ENCODE peak calls at places on chromosomes 13 and 19, in seven cellular contexts. One of them, this sample, is unnamed.

GRCh38 chr19:1066748-1067340 is at the start of gene ARHGAP45:
- DNase-seq in A549: no peak
- DNase-seq in GM12878: no peak
- DNase-seq in H1: peak
- DNase-seq in K562: peak
- DNase-seq in WTC11: peak
- DNase-seq in IMR-90: no peak
- DNase-seq in this sample: no peak

GRCh38 chr19:48600679-48601382 is 5.7 kb upstream of the SPACA4 start:
- DNase-seq in H1: no peak
- DNase-seq in GM12878: no peak
- DNase-seq in K562: no peak
- DNase-seq in IMR-90: no peak
- DNase-seq in WTC11: no peak
- DNase-seq in A549: no peak
- DNase-seq in this sample: no peak

GRCh38 chr19:18017275-18018083 is 9.5 kb downstream of the ARRDC2 start:
- DNase-seq in H1: no peak
- DNase-seq in GM12878: no peak
- DNase-seq in WTC11: no peak
- DNase-seq in IMR-90: no peak
- DNase-seq in K562: no peak
- DNase-seq in A549: no peak
- DNase-seq in this sample: no peak

GRCh38 chr19:39539165-39539518 is 819 bp downstream of the EID2 start:
- DNase-seq in H1: no peak
- DNase-seq in K562: peak
- DNase-seq in GM12878: no peak
- DNase-seq in IMR-90: peak
- DNase-seq in WTC11: no peak
- DNase-seq in A549: peak
- DNase-seq in this sample: peak

GRCh38 chr19:54114340-54114826 is 1.1 kb downstream of the TFPT start:
- DNase-seq in A549: no peak
- DNase-seq in GM12878: no peak
- DNase-seq in H1: peak
- DNase-seq in WTC11: no peak
- DNase-seq in IMR-90: peak
- DNase-seq in K562: no peak
- DNase-seq in this sample: no peak

GRCh38 chr13:98824376-98825160 is 72.1 kb upstream of the SLC15A1 start:
- DNase-seq in WTC11: no peak
- DNase-seq in K562: no peak
- DNase-seq in A549: no peak
- DNase-seq in GM12878: no peak
- DNase-seq in H1: no peak
- DNase-seq in IMR-90: peak
- DNase-seq in this sample: no peak

GRCh38 chr19:10285393-10285792 is 1.4 kb upstream of the ICAM4 start:
- DNase-seq in GM12878: no peak
- DNase-seq in IMR-90: no peak
- DNase-seq in K562: no peak
- DNase-seq in WTC11: no peak
- DNase-seq in A549: no peak
- DNase-seq in H1: no peak
- DNase-seq in this sample: no peak

GRCh38 chr19:36950335-36951119 is 34.4 kb downstream of the ZNF568 start:
- DNase-seq in K562: no peak
- DNase-seq in GM12878: no peak
- DNase-seq in IMR-90: no peak
- DNase-seq in A549: no peak
- DNase-seq in H1: no peak
- DNase-seq in WTC11: no peak
- DNase-seq in this sample: no peak

GRCh38 chr13:101429733-101430132 is 13.4 kb upstream of the NALCN start:
- DNase-seq in GM12878: no peak
- DNase-seq in A549: no peak
- DNase-seq in IMR-90: peak
- DNase-seq in H1: no peak
- DNase-seq in K562: no peak
- DNase-seq in WTC11: no peak
- DNase-seq in this sample: no peak

GRCh38 chr19:27859689-27860088 is 1353.3 kb downstream of the UQCRFS1 start:
- DNase-seq in A549: no peak
- DNase-seq in GM12878: no peak
- DNase-seq in WTC11: no peak
- DNase-seq in IMR-90: no peak
- DNase-seq in K562: no peak
- DNase-seq in H1: no peak
- DNase-seq in this sample: no peak

DNA sequence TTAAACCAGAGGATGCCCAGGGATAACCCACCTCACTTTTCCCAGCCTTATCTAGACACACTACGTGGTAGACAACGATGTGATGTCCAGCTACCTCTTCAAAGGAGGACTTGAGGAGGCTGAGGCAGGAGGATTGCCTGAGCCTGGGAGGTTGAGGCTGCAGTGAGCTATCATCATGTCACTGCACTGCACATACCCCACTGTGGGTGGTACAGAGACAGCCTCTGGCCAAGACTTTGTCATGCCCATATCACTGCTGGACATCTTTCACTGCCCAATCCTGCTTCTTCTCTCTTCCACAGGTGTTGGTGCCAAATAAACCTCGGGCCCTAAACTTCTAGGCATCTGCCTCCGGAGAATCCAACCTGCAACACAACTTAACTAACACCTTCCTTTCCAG is 85.8 kb downstream of the FAM216B start:
- DNase-seq in H1: no peak
- DNase-seq in A549: no peak
- DNase-seq in IMR-90: no peak
- DNase-seq in GM12878: no peak
- DNase-seq in K562: no peak
- DNase-seq in WTC11: no peak
- DNase-seq in this sample: no peak
- TF ChIP-seq USF2 in H1: no peak
- TF ChIP-seq USF2 in A549: no peak
- TF ChIP-seq USF2 in IMR-90: no peak
- TF ChIP-seq USF2 in GM12878: no peak
- TF ChIP-seq USF2 in K562: no peak
- TF ChIP-seq USF2 in WTC11: no peak
- TF ChIP-seq USF2 in this sample: no peak

DNA sequence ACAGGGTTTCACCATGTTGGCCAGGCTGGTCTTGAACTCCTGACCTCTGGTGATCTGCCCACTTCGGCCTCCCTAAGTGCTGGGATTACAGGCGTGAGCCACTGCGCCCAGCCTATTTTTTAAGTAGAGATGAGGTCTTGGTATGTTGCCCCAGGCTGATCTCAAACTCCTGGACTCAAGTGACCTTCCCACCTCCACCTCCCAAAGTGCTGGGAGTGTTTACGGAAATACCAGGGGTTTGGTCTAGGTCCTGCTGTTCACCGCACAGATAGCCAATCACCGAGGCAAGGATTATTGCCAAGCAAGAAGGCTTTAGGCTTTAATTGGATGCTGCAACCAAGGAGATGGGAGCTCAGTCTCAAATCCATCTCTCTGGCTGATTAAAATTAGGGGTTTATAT is 11.6 kb downstream of the CLEC4G start:
- DNase-seq in A549: no peak
- DNase-seq in WTC11: no peak
- DNase-seq in GM12878: no peak
- DNase-seq in H1: no peak
- DNase-seq in IMR-90: no peak
- DNase-seq in K562: no peak
- DNase-seq in this sample: no peak
- TF ChIP-seq USF2 in A549: no peak
- TF ChIP-seq USF2 in WTC11: no peak
- TF ChIP-seq USF2 in GM12878: no peak
- TF ChIP-seq USF2 in H1: no peak
- TF ChIP-seq USF2 in IMR-90: no peak
- TF ChIP-seq USF2 in K562: no peak
- TF ChIP-seq USF2 in this sample: no peak

GRCh38 chr13:44865722-44866484 is 123.4 kb downstream of the NUFIP1 start:
- DNase-seq in K562: no peak
- DNase-seq in H1: no peak
- DNase-seq in IMR-90: no peak
- DNase-seq in A549: no peak
- DNase-seq in WTC11: no peak
- DNase-seq in GM12878: no peak
- DNase-seq in this sample: no peak
- TF ChIP-seq USF2 in K562: no peak
- TF ChIP-seq USF2 in H1: no peak
- TF ChIP-seq USF2 in IMR-90: no peak
- TF ChIP-seq USF2 in A549: no peak
- TF ChIP-seq USF2 in WTC11: no peak
- TF ChIP-seq USF2 in GM12878: no peak
- TF ChIP-seq USF2 in this sample: no peak

DNA sequence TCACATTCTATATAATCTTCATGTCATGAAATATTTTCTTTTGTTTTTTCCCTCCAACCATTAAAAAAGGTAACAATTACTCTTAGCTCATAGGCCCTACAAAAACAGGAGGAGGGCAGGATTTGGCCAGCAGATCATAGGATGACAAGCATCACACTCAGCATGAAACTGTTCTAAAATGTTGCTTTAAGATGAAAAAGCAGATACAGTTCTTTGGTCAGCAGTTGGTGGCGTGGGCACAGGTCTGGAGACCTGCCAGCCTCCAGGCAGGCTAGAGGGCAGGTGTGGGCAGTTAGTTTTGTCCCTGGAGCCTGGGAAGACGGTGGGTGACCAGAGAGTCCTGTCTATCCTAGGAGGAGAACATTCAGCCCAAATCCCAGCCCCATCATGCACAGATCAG is at the start of gene EDDM13:
- DNase-seq in WTC11: no peak
- DNase-seq in A549: no peak
- DNase-seq in K562: no peak
- DNase-seq in H1: no peak
- DNase-seq in IMR-90: no peak
- DNase-seq in GM12878: no peak
- DNase-seq in this sample: no peak
- TF ChIP-seq USF2 in WTC11: no peak
- TF ChIP-seq USF2 in A549: no peak
- TF ChIP-seq USF2 in K562: no peak
- TF ChIP-seq USF2 in H1: no peak
- TF ChIP-seq USF2 in IMR-90: no peak
- TF ChIP-seq USF2 in GM12878: no peak
- TF ChIP-seq USF2 in this sample: no peak

GRCh38 chr19:50203281-50204080 is at the start of gene MYH14:
- DNase-seq in H1: peak
- DNase-seq in IMR-90: no peak
- DNase-seq in A549: peak
- DNase-seq in WTC11: peak
- DNase-seq in GM12878: no peak
- DNase-seq in K562: peak
- DNase-seq in this sample: peak
- TF ChIP-seq USF2 in H1: no peak
- TF ChIP-seq USF2 in IMR-90: no peak
- TF ChIP-seq USF2 in A549: no peak
- TF ChIP-seq USF2 in WTC11: no peak
- TF ChIP-seq USF2 in GM12878: no peak
- TF ChIP-seq USF2 in K562: no peak
- TF ChIP-seq USF2 in this sample: no peak